ENCODE peak calls at places on chromosomes 4 and X, in ten cellular contexts. One of them, this sample, is unnamed.

GRCh38 chr4:108393870-108394269 is 225.1 kb upstream of the LEF1 start:
- DNase-seq in sciatic nerve: no peak
- DNase-seq in stimulated activated CD8-positive, alpha-beta memory T cell treated with anti-CD3 and anti-CD28 coated beads, Interleukin-4, amount 100 ng/mL, for 24 hours: no peak
- DNase-seq in stimulated activated CD4-positive, alpha-beta T cell treated with anti-CD3 and anti-CD28 coated beads, TNF-alpha, amount 100 ng/mL, for 4 hours: no peak
- DNase-seq in nephron progenitor cell: no peak
- DNase-seq in psoas muscle: no peak
- DNase-seq in activated CD4-positive, alpha-beta T cell treated with anti-CD3 and anti-CD28 coated beads, Interleukin-2, amount 10 ng/mL, durations not matched to agents 7 days and 5 days: no peak
- DNase-seq in Jurkat, Clone E6-1: no peak
- DNase-seq in EH: no peak
- DNase-seq in NAMALWA: no peak
- DNase-seq in this sample: no peak

GRCh38 chrX:110123331-110123782 is 120.4 kb downstream of the TMEM164 start:
- DNase-seq in sciatic nerve: no peak
- DNase-seq in stimulated activated CD8-positive, alpha-beta memory T cell treated with anti-CD3 and anti-CD28 coated beads, Interleukin-4, amount 100 ng/mL, for 24 hours: no peak
- DNase-seq in stimulated activated CD4-positive, alpha-beta T cell treated with anti-CD3 and anti-CD28 coated beads, TNF-alpha, amount 100 ng/mL, for 4 hours: no peak
- DNase-seq in nephron progenitor cell: no peak
- DNase-seq in psoas muscle: no peak
- DNase-seq in activated CD4-positive, alpha-beta T cell treated with anti-CD3 and anti-CD28 coated beads, Interleukin-2, amount 10 ng/mL, durations not matched to agents 7 days and 5 days: no peak
- DNase-seq in Jurkat, Clone E6-1: no peak
- DNase-seq in EH: no peak
- DNase-seq in NAMALWA: no peak
- DNase-seq in this sample: no peak

GRCh38 chrX:17860811-17861495 is at the start of gene RAI2:
- DNase-seq in sciatic nerve: peak; percentile 57
- DNase-seq in stimulated activated CD8-positive, alpha-beta memory T cell treated with anti-CD3 and anti-CD28 coated beads, Interleukin-4, amount 100 ng/mL, for 24 hours: no peak
- DNase-seq in stimulated activated CD4-positive, alpha-beta T cell treated with anti-CD3 and anti-CD28 coated beads, TNF-alpha, amount 100 ng/mL, for 4 hours: peak; percentile 36
- DNase-seq in nephron progenitor cell: peak; percentile 71
- DNase-seq in psoas muscle: peak; percentile 30
- DNase-seq in activated CD4-positive, alpha-beta T cell treated with anti-CD3 and anti-CD28 coated beads, Interleukin-2, amount 10 ng/mL, durations not matched to agents 7 days and 5 days: peak; percentile 5
- DNase-seq in Jurkat, Clone E6-1: no peak
- DNase-seq in EH: no peak
- DNase-seq in NAMALWA: no peak
- DNase-seq in this sample: no peak

GRCh38 chr4:71147261-71147660 is 153.8 kb downstream of the DCK start:
- DNase-seq in sciatic nerve: no peak
- DNase-seq in stimulated activated CD8-positive, alpha-beta memory T cell treated with anti-CD3 and anti-CD28 coated beads, Interleukin-4, amount 100 ng/mL, for 24 hours: no peak
- DNase-seq in stimulated activated CD4-positive, alpha-beta T cell treated with anti-CD3 and anti-CD28 coated beads, TNF-alpha, amount 100 ng/mL, for 4 hours: no peak
- DNase-seq in nephron progenitor cell: no peak
- DNase-seq in psoas muscle: no peak
- DNase-seq in activated CD4-positive, alpha-beta T cell treated with anti-CD3 and anti-CD28 coated beads, Interleukin-2, amount 10 ng/mL, durations not matched to agents 7 days and 5 days: no peak
- DNase-seq in Jurkat, Clone E6-1: no peak
- DNase-seq in EH: no peak
- DNase-seq in NAMALWA: no peak
- DNase-seq in this sample: no peak

GRCh38 chr4:84167579-84167978 is 331.5 kb downstream of the NKX6-1 start:
- DNase-seq in sciatic nerve: no peak
- DNase-seq in stimulated activated CD8-positive, alpha-beta memory T cell treated with anti-CD3 and anti-CD28 coated beads, Interleukin-4, amount 100 ng/mL, for 24 hours: no peak
- DNase-seq in stimulated activated CD4-positive, alpha-beta T cell treated with anti-CD3 and anti-CD28 coated beads, TNF-alpha, amount 100 ng/mL, for 4 hours: no peak
- DNase-seq in nephron progenitor cell: peak; percentile 7
- DNase-seq in psoas muscle: no peak
- DNase-seq in activated CD4-positive, alpha-beta T cell treated with anti-CD3 and anti-CD28 coated beads, Interleukin-2, amount 10 ng/mL, durations not matched to agents 7 days and 5 days: no peak
- DNase-seq in Jurkat, Clone E6-1: peak; percentile 19
- DNase-seq in EH: no peak
- DNase-seq in NAMALWA: peak; percentile 11
- DNase-seq in this sample: no peak

GRCh38 chr4:48578132-48578964 is 88.3 kb downstream of the ZAR1 start:
- DNase-seq in sciatic nerve: no peak
- DNase-seq in stimulated activated CD8-positive, alpha-beta memory T cell treated with anti-CD3 and anti-CD28 coated beads, Interleukin-4, amount 100 ng/mL, for 24 hours: peak; percentile 13
- DNase-seq in stimulated activated CD4-positive, alpha-beta T cell treated with anti-CD3 and anti-CD28 coated beads, TNF-alpha, amount 100 ng/mL, for 4 hours: no peak
- DNase-seq in nephron progenitor cell: peak; percentile 51
- DNase-seq in psoas muscle: no peak
- DNase-seq in activated CD4-positive, alpha-beta T cell treated with anti-CD3 and anti-CD28 coated beads, Interleukin-2, amount 10 ng/mL, durations not matched to agents 7 days and 5 days: peak; percentile 57
- DNase-seq in Jurkat, Clone E6-1: peak; percentile 56
- DNase-seq in EH: peak; percentile 73
- DNase-seq in NAMALWA: peak; percentile 74
- DNase-seq in this sample: peak; percentile 10

GRCh38 chr4:82780398-82781231 is 18.0 kb downstream of the SCD5 start:
- DNase-seq in sciatic nerve: peak; percentile 93
- DNase-seq in stimulated activated CD8-positive, alpha-beta memory T cell treated with anti-CD3 and anti-CD28 coated beads, Interleukin-4, amount 100 ng/mL, for 24 hours: no peak
- DNase-seq in stimulated activated CD4-positive, alpha-beta T cell treated with anti-CD3 and anti-CD28 coated beads, TNF-alpha, amount 100 ng/mL, for 4 hours: no peak
- DNase-seq in nephron progenitor cell: no peak
- DNase-seq in psoas muscle: peak; percentile 71
- DNase-seq in activated CD4-positive, alpha-beta T cell treated with anti-CD3 and anti-CD28 coated beads, Interleukin-2, amount 10 ng/mL, durations not matched to agents 7 days and 5 days: no peak
- DNase-seq in Jurkat, Clone E6-1: peak; percentile 34
- DNase-seq in EH: peak; percentile 71
- DNase-seq in NAMALWA: peak; percentile 80
- DNase-seq in this sample: no peak

GRCh38 chr4:95979961-95980876 is 140.3 kb downstream of the PDHA2 start:
- DNase-seq in sciatic nerve: no peak
- DNase-seq in stimulated activated CD8-positive, alpha-beta memory T cell treated with anti-CD3 and anti-CD28 coated beads, Interleukin-4, amount 100 ng/mL, for 24 hours: no peak
- DNase-seq in stimulated activated CD4-positive, alpha-beta T cell treated with anti-CD3 and anti-CD28 coated beads, TNF-alpha, amount 100 ng/mL, for 4 hours: no peak
- DNase-seq in nephron progenitor cell: no peak
- DNase-seq in psoas muscle: no peak
- DNase-seq in activated CD4-positive, alpha-beta T cell treated with anti-CD3 and anti-CD28 coated beads, Interleukin-2, amount 10 ng/mL, durations not matched to agents 7 days and 5 days: no peak
- DNase-seq in Jurkat, Clone E6-1: no peak
- DNase-seq in EH: no peak
- DNase-seq in NAMALWA: no peak
- DNase-seq in this sample: no peak

GRCh38 chr4:142959156-142959555 is 113.1 kb upstream of the INPP4B start:
- DNase-seq in sciatic nerve: no peak
- DNase-seq in stimulated activated CD8-positive, alpha-beta memory T cell treated with anti-CD3 and anti-CD28 coated beads, Interleukin-4, amount 100 ng/mL, for 24 hours: no peak
- DNase-seq in stimulated activated CD4-positive, alpha-beta T cell treated with anti-CD3 and anti-CD28 coated beads, TNF-alpha, amount 100 ng/mL, for 4 hours: no peak
- DNase-seq in nephron progenitor cell: no peak
- DNase-seq in psoas muscle: no peak
- DNase-seq in activated CD4-positive, alpha-beta T cell treated with anti-CD3 and anti-CD28 coated beads, Interleukin-2, amount 10 ng/mL, durations not matched to agents 7 days and 5 days: no peak
- DNase-seq in Jurkat, Clone E6-1: no peak
- DNase-seq in EH: no peak
- DNase-seq in NAMALWA: no peak
- DNase-seq in this sample: no peak

This sample was measured in stimulated activated effector memory CD8-positive, alpha-beta T cell treated with anti-CD3 and anti-CD28 coated beads, Interleukin-12 subunit alpha, Interleukin-12 subunit beta, amount 100 ng/mL, for 72 hours.